ENCODE peak calls at places on chromosomes 12 and 14, in five cellular contexts. One of them, this sample, is unnamed.

GRCh38 chr14:31336646-31337045 is 83.7 kb downstream of the HEATR5A start:
- DNase-seq in right cardiac atrium: no peak
- DNase-seq in endothelial cell of umbilical vein: no peak
- DNase-seq in cortex of kidney: no peak
- DNase-seq in upper lobe of left lung: no peak
- DNase-seq in this sample: no peak

GRCh38 chr12:57476162-57476992 is 3.3 kb downstream of the ARHGAP9 start:
- DNase-seq in cortex of kidney: no peak
- DNase-seq in endothelial cell of umbilical vein: no peak
- DNase-seq in upper lobe of left lung: peak
- DNase-seq in right cardiac atrium: peak
- DNase-seq in this sample: peak

GRCh38 chr14:89091781-89092180 is 267.3 kb downstream of the TTC8 start:
- DNase-seq in endothelial cell of umbilical vein: no peak
- DNase-seq in right cardiac atrium: no peak
- DNase-seq in upper lobe of left lung: no peak
- DNase-seq in cortex of kidney: no peak
- DNase-seq in this sample: no peak

GRCh38 chr12:32248594-32249140 is 142.0 kb downstream of the BICD1 start:
- DNase-seq in upper lobe of left lung: no peak
- DNase-seq in right cardiac atrium: no peak
- DNase-seq in cortex of kidney: no peak
- DNase-seq in endothelial cell of umbilical vein: no peak
- DNase-seq in this sample: no peak

GRCh38 chr12:11729008-11729407 is 79.5 kb downstream of the ETV6 start:
- DNase-seq in upper lobe of left lung: peak
- DNase-seq in right cardiac atrium: no peak
- DNase-seq in cortex of kidney: no peak
- DNase-seq in endothelial cell of umbilical vein: no peak
- DNase-seq in this sample: peak

GRCh38 chr14:51806624-51807023 is 53.8 kb upstream of the GNG2 start:
- DNase-seq in right cardiac atrium: no peak
- DNase-seq in cortex of kidney: no peak
- DNase-seq in endothelial cell of umbilical vein: no peak
- DNase-seq in upper lobe of left lung: no peak
- DNase-seq in this sample: no peak

GRCh38 chr12:90854136-90854689 is 100.8 kb downstream of the CCER1 start:
- DNase-seq in right cardiac atrium: no peak
- DNase-seq in cortex of kidney: no peak
- DNase-seq in endothelial cell of umbilical vein: peak
- DNase-seq in upper lobe of left lung: no peak
- DNase-seq in this sample: no peak

GRCh38 chr14:106845286-106846087 is 1319.1 kb downstream of the TMEM121 start:
- DNase-seq in upper lobe of left lung: peak
- DNase-seq in right cardiac atrium: no peak
- DNase-seq in endothelial cell of umbilical vein: no peak
- DNase-seq in cortex of kidney: no peak
- DNase-seq in this sample: peak

GRCh38 chr14:22200977-22201605 is 387.9 kb downstream of the DAD1 start:
- DNase-seq in cortex of kidney: no peak
- DNase-seq in upper lobe of left lung: peak
- DNase-seq in right cardiac atrium: no peak
- DNase-seq in endothelial cell of umbilical vein: peak
- DNase-seq in this sample: no peak

GRCh38 chr12:51625370-51625769 is 34.3 kb downstream of the SCN8A start:
- DNase-seq in upper lobe of left lung: no peak
- DNase-seq in right cardiac atrium: no peak
- DNase-seq in cortex of kidney: no peak
- DNase-seq in endothelial cell of umbilical vein: no peak
- DNase-seq in this sample: no peak

GRCh38 chr12:92185052-92185451 is 39.4 kb upstream of the BTG1 start:
- DNase-seq in cortex of kidney: no peak
- DNase-seq in endothelial cell of umbilical vein: no peak
- DNase-seq in upper lobe of left lung: no peak
- DNase-seq in right cardiac atrium: no peak
- DNase-seq in this sample: no peak

GRCh38 chr12:2970744-2971143 is 11.5 kb downstream of the TEAD4 start:
- DNase-seq in endothelial cell of umbilical vein: no peak
- DNase-seq in right cardiac atrium: no peak
- DNase-seq in upper lobe of left lung: no peak
- DNase-seq in cortex of kidney: no peak
- DNase-seq in this sample: no peak

GRCh38 chr14:37051153-37051552 is 121.3 kb downstream of the SLC25A21 start:
- DNase-seq in upper lobe of left lung: no peak
- DNase-seq in cortex of kidney: no peak
- DNase-seq in endothelial cell of umbilical vein: peak
- DNase-seq in right cardiac atrium: no peak
- DNase-seq in this sample: no peak

GRCh38 chr14:22547309-22547947 is 41.6 kb downstream of the DAD1 start:
- DNase-seq in upper lobe of left lung: no peak
- DNase-seq in cortex of kidney: no peak
- DNase-seq in right cardiac atrium: peak
- DNase-seq in endothelial cell of umbilical vein: peak
- DNase-seq in this sample: no peak

GRCh38 chr14:24246765-24247212 is 4.4 kb upstream of the TINF2 start:
- DNase-seq in endothelial cell of umbilical vein: no peak
- DNase-seq in upper lobe of left lung: peak
- DNase-seq in right cardiac atrium: no peak
- DNase-seq in cortex of kidney: no peak
- DNase-seq in this sample: no peak

GRCh38 chr12:75553865-75554555 is 42.6 kb upstream of the KRR1 start:
- DNase-seq in endothelial cell of umbilical vein: no peak
- DNase-seq in cortex of kidney: no peak
- DNase-seq in right cardiac atrium: no peak
- DNase-seq in upper lobe of left lung: no peak
- DNase-seq in this sample: no peak

GRCh38 chr14:61934385-61934784 is 172.2 kb downstream of the SNAPC1 start:
- DNase-seq in cortex of kidney: no peak
- DNase-seq in endothelial cell of umbilical vein: no peak
- DNase-seq in upper lobe of left lung: no peak
- DNase-seq in right cardiac atrium: no peak
- DNase-seq in this sample: no peak

GRCh38 chr12:126898562-126898961 is 1368.4 kb upstream of the TMEM132C start:
- DNase-seq in upper lobe of left lung: no peak
- DNase-seq in cortex of kidney: no peak
- DNase-seq in endothelial cell of umbilical vein: no peak
- DNase-seq in right cardiac atrium: no peak
- DNase-seq in this sample: no peak

GRCh38 chr14:39212034-39212433 is 21.7 kb upstream of the MIA2 start:
- DNase-seq in right cardiac atrium: no peak
- DNase-seq in endothelial cell of umbilical vein: no peak
- DNase-seq in upper lobe of left lung: no peak
- DNase-seq in cortex of kidney: no peak
- DNase-seq in this sample: no peak

GRCh38 chr14:36585100-36585499 is 2.7 kb upstream of the NKX2-8 start:
- DNase-seq in right cardiac atrium: no peak
- DNase-seq in endothelial cell of umbilical vein: no peak
- DNase-seq in upper lobe of left lung: peak
- DNase-seq in cortex of kidney: no peak
- DNase-seq in this sample: no peak

GRCh38 chr14:38137005-38137404 is 70.7 kb upstream of the SSTR1 start:
- DNase-seq in right cardiac atrium: no peak
- DNase-seq in cortex of kidney: no peak
- DNase-seq in upper lobe of left lung: no peak
- DNase-seq in endothelial cell of umbilical vein: no peak
- DNase-seq in this sample: no peak

GRCh38 chr12:109927622-109928021 is 27.5 kb downstream of the TCHP start:
- DNase-seq in upper lobe of left lung: no peak
- DNase-seq in endothelial cell of umbilical vein: peak
- DNase-seq in right cardiac atrium: peak
- DNase-seq in cortex of kidney: no peak
- DNase-seq in this sample: no peak

GRCh38 chr12:113347-113746 is 46.8 kb downstream of the IQSEC3 start:
- DNase-seq in cortex of kidney: no peak
- DNase-seq in right cardiac atrium: no peak
- DNase-seq in endothelial cell of umbilical vein: no peak
- DNase-seq in upper lobe of left lung: no peak
- DNase-seq in this sample: no peak

GRCh38 chr12:73053903-73054302 is 781.7 kb downstream of the TRHDE start:
- DNase-seq in upper lobe of left lung: no peak
- DNase-seq in cortex of kidney: no peak
- DNase-seq in right cardiac atrium: no peak
- DNase-seq in endothelial cell of umbilical vein: no peak
- DNase-seq in this sample: no peak

GRCh38 chr12:70418101-70418500 is 52.0 kb downstream of the KCNMB4 start:
- DNase-seq in right cardiac atrium: no peak
- DNase-seq in endothelial cell of umbilical vein: no peak
- DNase-seq in cortex of kidney: no peak
- DNase-seq in upper lobe of left lung: no peak
- DNase-seq in this sample: no peak

GRCh38 chr12:31477669-31478068 is 113.3 kb downstream of the DENND5B start:
- DNase-seq in upper lobe of left lung: no peak
- DNase-seq in right cardiac atrium: no peak
- DNase-seq in cortex of kidney: no peak
- DNase-seq in endothelial cell of umbilical vein: no peak
- DNase-seq in this sample: no peak

GRCh38 chr14:23494223-23494622 is 24.7 kb downstream of the NGDN start:
- DNase-seq in upper lobe of left lung: no peak
- DNase-seq in cortex of kidney: no peak
- DNase-seq in endothelial cell of umbilical vein: no peak
- DNase-seq in right cardiac atrium: no peak
- DNase-seq in this sample: no peak

GRCh38 chr14:19920021-19920657 is at the start of gene OR4K5:
- DNase-seq in right cardiac atrium: no peak
- DNase-seq in cortex of kidney: no peak
- DNase-seq in upper lobe of left lung: no peak
- DNase-seq in endothelial cell of umbilical vein: no peak
- DNase-seq in this sample: no peak

GRCh38 chr12:3043406-3043805 is 33.8 kb upstream of the TSPAN9 start:
- DNase-seq in cortex of kidney: no peak
- DNase-seq in upper lobe of left lung: no peak
- DNase-seq in endothelial cell of umbilical vein: no peak
- DNase-seq in right cardiac atrium: no peak
- DNase-seq in this sample: no peak

GRCh38 chr12:76680940-76681339 is 83.0 kb upstream of the ZDHHC17 start:
- DNase-seq in endothelial cell of umbilical vein: no peak
- DNase-seq in right cardiac atrium: no peak
- DNase-seq in upper lobe of left lung: no peak
- DNase-seq in cortex of kidney: no peak
- DNase-seq in this sample: no peak

GRCh38 chr14:104371031-104371430 is 208.5 kb upstream of the C14orf180 start:
- DNase-seq in endothelial cell of umbilical vein: no peak
- DNase-seq in cortex of kidney: no peak
- DNase-seq in right cardiac atrium: peak
- DNase-seq in upper lobe of left lung: no peak
- DNase-seq in this sample: peak

GRCh38 chr12:18861287-18861858 is 123.5 kb downstream of the CAPZA3 start:
- DNase-seq in endothelial cell of umbilical vein: peak
- DNase-seq in cortex of kidney: no peak
- DNase-seq in upper lobe of left lung: no peak
- DNase-seq in right cardiac atrium: no peak
- DNase-seq in this sample: no peak